ENCODE peak calls at places on chromosome 21, in four cellular contexts. U is hepatocyte, S is thoracic aorta, M is Caco-2. V is an unnamed sample. For H3K4me1, the result is how much of the 10 kb centered on the place peaks cover.

GRCh38 chr21:31559368-31560119 is 99.9 kb upstream of the SOD1 start:
- DNase-seq in U (peak), S (peak), M (peak), V (peak)

GRCh38 chr21:29738730-29739129 is 201.1 kb downstream of the GRIK1 start:
- DNase-seq in U (no peak), S (no peak), M (no peak), V (no peak)

GRCh38 chr21:34052171-34052570 is 21.2 kb upstream of the MRPS6 start:
- DNase-seq in U (no peak), S (no peak), M (no peak), V (no peak)

GRCh38 chr21:30408782-30409494 is 13.1 kb downstream of the KRTAP13-1 start:
- DNase-seq in U (peak), S (no peak), M (peak), V (peak)

GRCh38 chr21:34808569-34809204 is 139.9 kb downstream of the CLIC6 start:
- DNase-seq in U (no peak), S (no peak), M (no peak), V (no peak)

GRCh38 chr21:42149656-42150457 is 69.1 kb upstream of the ABCG1 start:
- DNase-seq in U (no peak), S (no peak), M (peak), V (no peak)

GRCh38 chr21:42193131-42193671 is 25.7 kb upstream of the ABCG1 start:
- DNase-seq in U (no peak), S (no peak), M (no peak), V (peak)

GRCh38 chr21:42158846-42159245 is 60.1 kb upstream of the ABCG1 start:
- DNase-seq in U (no peak), S (no peak), M (no peak), V (no peak)

GRCh38 chr21:17270234-17270633 is 242.6 kb upstream of the CXADR start:
- DNase-seq in U (peak), S (no peak), M (no peak), V (no peak)

GRCh38 chr21:43362306-43362927 is 64.5 kb downstream of the SIK1 start:
- DNase-seq in U (peak), S (no peak), M (no peak), V (no peak)

GRCh38 chr21:23026878-23027277 is 2028.7 kb downstream of the NCAM2 start:
- DNase-seq in U (no peak), S (no peak), M (no peak), V (no peak)

GRCh38 chr21:34141373-34141772 is 68.0 kb downstream of the MRPS6 start:
- DNase-seq in U (no peak), S (no peak), M (no peak), V (no peak)

GRCh38 chr21:15850645-15851044 is 120.9 kb downstream of the USP25 start:
- DNase-seq in U (no peak), S (no peak), M (no peak), V (no peak)

GRCh38 chr21:41677671-41678015 is 89.2 kb downstream of the RIPK4 start:
- DNase-seq in U (no peak), S (no peak), M (no peak), V (no peak)

GRCh38 chr21:41816583-41817165 is 49.8 kb upstream of the RIPK4 start:
- DNase-seq in U (peak), S (no peak), M (peak), V (peak)

GRCh38 chr21:33434770-33435360 is 31.7 kb downstream of the IFNGR2 start:
- DNase-seq in U (peak), S (no peak), M (no peak), V (no peak)

GRCh38 chr21:29130234-29130993 is at the start of gene MAP3K7CL:
- DNase-seq in U (peak), S (peak), M (no peak), V (peak)

GRCh38 chr21:33286600-33287456 is 20.7 kb downstream of the IL10RB start:
- DNase-seq in U (no peak), S (no peak), M (no peak), V (peak)

GRCh38 chr21:29187939-29188338 is 57.5 kb downstream of the MAP3K7CL start:
- DNase-seq in U (no peak), S (no peak), M (no peak), V (no peak)

GRCh38 chr21:34307991-34308532 is 55.7 kb upstream of the KCNE2 start:
- DNase-seq in U (no peak), S (no peak), M (no peak), V (no peak)

GRCh38 chr21:29689753-29690152 is 250.0 kb downstream of the GRIK1 start:
- DNase-seq in U (no peak), S (no peak), M (no peak), V (no peak)

GRCh38 chr21:42563261-42564045 is 49.8 kb downstream of the SLC37A1 start:
- DNase-seq in U (no peak), S (no peak), M (peak), V (no peak)

GRCh38 chr21:41727784-41728763 is 38.8 kb downstream of the RIPK4 start:
- DNase-seq in U (no peak), S (no peak), M (no peak), V (no peak)

GRCh38 chr21:42080788-42081083 is 9.6 kb downstream of the UMODL1 start:
- DNase-seq in U (peak), S (no peak), M (no peak), V (no peak)

GRCh38 chr21:15679630-15680029 is 50.2 kb upstream of the USP25 start:
- DNase-seq in U (no peak), S (no peak), M (no peak), V (no peak)

GRCh38 chr21:25244735-25245134 is 362.5 kb downstream of the MRPL39 start:
- DNase-seq in U (no peak), S (no peak), M (no peak), V (no peak)

GRCh38 chr21:32733356-32733755 is 5.5 kb upstream of the SYNJ1 start:
- DNase-seq in U (no peak), S (no peak), M (no peak), V (no peak)

GRCh38 chr21:41601573-41602371 is 93.8 kb upstream of the TMPRSS2 start:
- DNase-seq in U (peak), S (no peak), M (peak), V (no peak)

GRCh38 chr21:30257773-30258172 is 25.0 kb downstream of the KRTAP24-1 start:
- DNase-seq in U (peak), S (no peak), M (no peak), V (no peak)

GRCh38 chr21:44964381-44964780 is 24.6 kb downstream of the SLX9 start:
- DNase-seq in U (no peak), S (no peak), M (no peak), V (no peak)

GRCh38 chr21:44959376-44960091 is 19.7 kb downstream of the SLX9 start:
- DNase-seq in U (no peak), S (no peak), M (no peak), V (no peak)

GRCh38 chr21:44960141-44961092 is 20.6 kb downstream of the SLX9 start:
- DNase-seq in U (no peak), S (no peak), M (no peak), V (no peak)

GRCh38 chr21:44965251-44966022 is 25.6 kb downstream of the SLX9 start:
- DNase-seq in U (no peak), S (no peak), M (no peak), V (no peak)

GRCh38 chr21:44962481-44962966 is 22.7 kb downstream of the SLX9 start:
- DNase-seq in U (peak), S (peak), M (no peak), V (no peak)
- H3K4me1 ChIP-seq in U (under half), S (half or more), M (under half), V (under half)

GRCh38 chr21:38171723-38172344 is 85.0 kb upstream of the KCNJ15 start:
- DNase-seq in U (peak), S (no peak), M (peak), V (no peak)
- TF ChIP-seq CTCF in U (peak), S (no peak), M (no peak), V (no peak)

GRCh38 chr21:36926989-36927695 is 39.3 kb downstream of the HLCS start:
- DNase-seq in U (no peak), S (no peak), M (no peak), V (no peak)
- H3K4me3 ChIP-seq in U (no peak), S (no peak), M (no peak), V (no peak)

GRCh38 chr21:14358775-14359174 is 24.2 kb downstream of the HSPA13 start:
- DNase-seq in U (no peak), S (no peak), M (no peak), V (no peak)

GRCh38 chr21:14366998-14367397 is 15.9 kb downstream of the HSPA13 start:
- DNase-seq in U (no peak), S (no peak), M (no peak), V (no peak)

GRCh38 chr21:14356771-14357170 is 26.2 kb downstream of the HSPA13 start:
- DNase-seq in U (no peak), S (no peak), M (no peak), V (no peak)

DNA sequence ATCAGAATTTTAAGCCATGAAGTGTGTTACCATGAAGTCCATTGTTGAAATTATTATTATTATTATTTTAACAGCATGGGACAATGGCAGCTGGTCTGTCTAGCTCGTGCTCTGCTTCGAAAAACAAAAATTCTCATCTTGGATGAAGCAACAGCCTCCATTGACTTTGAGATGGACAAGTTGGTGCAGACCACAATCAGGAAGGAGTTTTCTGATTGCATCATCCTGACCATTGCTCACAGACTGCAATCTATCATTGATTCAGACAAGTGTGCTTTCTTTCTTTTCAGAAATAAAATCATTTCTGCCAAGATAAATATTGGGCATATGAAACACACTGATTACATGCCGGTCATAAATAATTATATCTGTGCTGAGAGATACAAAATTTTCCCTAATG is 21.0 kb downstream of the HSPA13 start:
- DNase-seq in U (no peak), S (no peak), M (no peak), V (no peak)
- H3K4me1 ChIP-seq in U (under half), S (under half), M (under half), V (under half)

DNA sequence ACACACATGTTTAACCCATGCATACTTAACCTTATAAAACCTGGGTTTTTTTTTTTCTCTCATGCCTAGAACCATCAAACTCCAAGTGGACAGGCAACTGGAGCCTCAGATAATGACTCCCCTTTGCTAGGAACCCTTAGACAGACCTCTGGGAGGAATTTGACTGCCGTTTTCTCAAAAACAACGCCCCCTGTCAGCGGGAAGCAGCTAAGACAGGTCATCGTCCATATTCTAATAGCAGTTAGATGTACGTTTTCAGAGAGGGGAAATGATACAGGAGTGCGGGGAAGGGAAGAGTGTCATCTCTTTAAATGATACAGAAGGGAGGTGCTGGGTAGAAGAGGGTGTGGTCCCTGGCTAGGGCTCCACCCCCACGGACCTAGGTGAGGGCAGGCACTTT is 34.7 kb downstream of the LRRC3 start:
- DNase-seq in U (no peak), S (no peak), M (no peak), V (no peak)
- TF ChIP-seq CTCF in U (peak), S (no peak), M (no peak), V (no peak)

DNA sequence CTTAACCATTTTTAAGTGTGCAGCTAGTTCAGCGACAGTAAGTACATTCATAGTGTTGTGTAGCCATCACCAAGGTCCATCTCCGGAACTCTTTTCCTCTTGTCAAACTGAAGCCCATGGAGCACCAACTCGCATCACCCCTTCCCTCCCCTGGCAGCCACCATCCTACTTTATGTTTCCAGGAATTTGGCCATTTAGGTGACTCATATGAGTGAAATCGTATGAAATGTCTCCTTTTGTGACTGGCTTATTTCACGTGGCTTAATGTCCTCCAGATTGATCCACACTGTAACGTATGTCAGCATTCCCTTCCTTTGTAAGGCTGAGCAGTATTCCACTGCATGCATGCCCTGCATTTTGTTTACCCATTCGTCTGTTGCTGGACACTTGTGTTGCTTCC is 2.5 kb downstream of the COL6A2 start:
- DNase-seq in U (peak), S (no peak), M (no peak), V (peak)
- H3K4me3 ChIP-seq in U (no peak), S (peak), M (no peak), V (no peak)

GRCh38 chr21:39454949-39455668 is 3.3 kb downstream of the SH3BGR start:
- DNase-seq in U (no peak), S (no peak), M (no peak), V (no peak)
- H3K4me1 ChIP-seq in U (under half), S (under half), M (under half), V (under half)